ENCODE peak calls at places on chromosomes 12 and 14, in nine cellular contexts. U is A549; B is lower lobe of right lung; Q is cardiac fibroblast; W is HFF-Myc; N is CD8-positive, alpha-beta memory T cell; Z is OCI-LY7; E is foreskin fibroblast; J is upper lobe of right lung. V is an unnamed sample.
A peak's percentile ranks its signal among the peaks of the same experiment; 100 is the strongest.

GRCh38 chr12:57626929-57627445 is 6.0 kb downstream of the B4GALNT1 start:
- DNase-seq in E (no peak), W (no peak), B (no peak), Z (no peak), J (no peak), Q (no peak), N (no peak), U (no peak), V (no peak)

GRCh38 chr12:116142936-116143882 is 134.3 kb downstream of the MED13L start:
- DNase-seq in N (no peak), E (peak; percentile 86), Q (peak; percentile 78), Z (no peak), W (peak; percentile 72), U (no peak), J (no peak), B (no peak), V (no peak)

GRCh38 chr12:49944718-49945117 is 5.8 kb upstream of the AQP2 start:
- DNase-seq in Z (no peak), B (no peak), Q (no peak), J (peak; percentile 28), N (no peak), E (no peak), U (no peak), W (no peak), V (peak; percentile 69)

GRCh38 chr14:101446387-101446969 is 114.8 kb upstream of the DIO3 start:
- DNase-seq in U (no peak), W (no peak), B (no peak), J (no peak), Z (no peak), E (no peak), N (no peak), Q (no peak), V (no peak)

GRCh38 chr12:88185988-88186387 is 43.9 kb downstream of the TMTC3 start:
- DNase-seq in E (peak; percentile 86), B (no peak), J (no peak), Q (peak; percentile 46), N (no peak), U (no peak), Z (no peak), W (peak; percentile 42), V (no peak)

GRCh38 chr14:101082036-101082435 is 178.5 kb upstream of the RTL1 start:
- DNase-seq in B (no peak), E (no peak), N (no peak), Q (no peak), Z (no peak), W (no peak), U (no peak), J (peak; percentile 46), V (no peak)

GRCh38 chr12:120625557-120626419 is 14.6 kb upstream of the CABP1 start:
- DNase-seq in W (no peak), U (peak; percentile 83), Z (peak; percentile 73), B (no peak), N (no peak), E (no peak), Q (no peak), J (peak; percentile 68), V (no peak)

GRCh38 chr12:78146365-78146772 is 315.7 kb downstream of the NAV3 start:
- DNase-seq in N (no peak), Q (peak; percentile 70), W (peak; percentile 15), Z (peak; percentile 61), E (peak; percentile 65), J (no peak), U (no peak), B (no peak), V (no peak)

GRCh38 chr12:132190012-132190755 is 45.9 kb downstream of the NOC4L start:
- DNase-seq in N (no peak), Z (no peak), B (no peak), Q (no peak), U (peak; percentile 39), W (no peak), J (peak; percentile 77), E (no peak), V (peak; percentile 89)

GRCh38 chr14:32372154-32372553 is 43.1 kb downstream of the AKAP6 start:
- DNase-seq in E (peak; percentile 95), W (peak; percentile 85), B (no peak), N (no peak), J (no peak), Z (no peak), Q (peak; percentile 71), U (no peak), V (no peak)

GRCh38 chr14:101717663-101718490 is 43.6 kb upstream of the PPP2R5C start:
- DNase-seq in U (no peak), E (no peak), W (no peak), N (no peak), Q (no peak), Z (no peak), J (no peak), B (no peak), V (no peak)

GRCh38 chr14:95227279-95227860 is 70.0 kb upstream of the DICER1 start:
- DNase-seq in E (no peak), Q (peak; percentile 25), B (no peak), J (no peak), N (no peak), W (no peak), Z (no peak), U (no peak), V (peak; percentile 56)

GRCh38 chr12:72012874-72013273 is 74.2 kb downstream of the TPH2 start:
- DNase-seq in B (no peak), J (no peak), Q (no peak), U (no peak), Z (no peak), W (no peak), N (no peak), E (no peak), V (no peak)

DNA sequence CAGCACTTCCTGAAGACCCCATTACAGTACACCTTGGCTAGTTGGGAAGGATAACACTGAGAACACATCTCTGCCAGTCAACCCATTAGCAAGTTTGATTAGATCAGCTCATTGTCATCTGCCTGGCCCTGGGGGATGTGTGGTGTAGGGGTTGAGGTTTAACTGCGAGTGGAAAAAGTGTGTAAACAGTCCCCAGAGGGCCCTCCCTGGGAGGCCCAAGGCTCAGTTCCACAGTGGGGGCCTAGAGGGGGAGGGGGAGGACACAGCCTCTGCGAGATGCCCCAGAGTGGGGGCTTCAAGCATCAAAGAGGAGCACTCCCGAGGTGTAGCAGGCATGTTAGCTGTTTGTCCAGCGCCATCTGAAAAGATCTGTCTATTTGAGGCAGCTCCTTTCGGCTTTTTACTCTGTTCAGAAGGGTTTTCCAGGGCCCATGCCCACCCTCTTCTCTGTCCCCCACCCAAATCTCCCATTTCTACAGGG is 344 bp downstream of the LPAR5 start:
- DNase-seq in Z (peak; percentile 86), J (no peak), B (no peak), Q (no peak), N (peak; percentile 33), W (no peak), U (no peak), E (no peak), V (peak; percentile 88)
- H3K4me3 ChIP-seq in Z (peak overlapping the region; percentile 59), J (peak overlapping the region; percentile 4), B (peak overlapping the region; percentile 7), Q (no peak overlapping the region), N (peak overlapping the region; percentile 42), W (no peak overlapping the region), U (no peak overlapping the region), E (no peak overlapping the region), V (peak overlapping the region; percentile 38)

GRCh38 chr12:102479099-102479887 is 1.1 kb downstream of the IGF1 start:
- DNase-seq in W (no peak), Z (no peak), B (no peak), U (no peak), J (no peak), Q (no peak), N (no peak), E (peak; percentile 38), V (no peak)
- H3K4me3 ChIP-seq in W (no peak overlapping the region), Z (no peak overlapping the region), B (peak overlapping the region; percentile 43), U (no peak overlapping the region), J (peak overlapping the region; percentile 36), Q (no peak overlapping the region), N (peak overlapping the region; percentile 11), E (peak overlapping the region; percentile 5), V (peak overlapping the region; percentile 3)

GRCh38 chr12:123433615-123434014 is 2.9 kb downstream of the RILPL2 start:
- DNase-seq in Z (no peak), E (no peak), B (no peak), N (no peak), W (no peak), J (no peak), Q (no peak), U (no peak), V (no peak)

GRCh38 chr12:123436017-123436964 is at the start of gene RILPL2:
- DNase-seq in E (peak; percentile 94), Z (peak; percentile 83), U (peak; percentile 90), Q (peak; percentile 91), N (peak; percentile 92), B (peak; percentile 96), J (peak; percentile 97), W (peak; percentile 46), V (peak; percentile 98)

GRCh38 chr12:123431951-123432886 is 4.3 kb downstream of the RILPL2 start:
- DNase-seq in B (peak; percentile 65), Z (peak; percentile 47), J (peak; percentile 71), Q (no peak), W (no peak), N (peak; percentile 17), E (no peak), U (no peak), V (no peak)

DNA sequence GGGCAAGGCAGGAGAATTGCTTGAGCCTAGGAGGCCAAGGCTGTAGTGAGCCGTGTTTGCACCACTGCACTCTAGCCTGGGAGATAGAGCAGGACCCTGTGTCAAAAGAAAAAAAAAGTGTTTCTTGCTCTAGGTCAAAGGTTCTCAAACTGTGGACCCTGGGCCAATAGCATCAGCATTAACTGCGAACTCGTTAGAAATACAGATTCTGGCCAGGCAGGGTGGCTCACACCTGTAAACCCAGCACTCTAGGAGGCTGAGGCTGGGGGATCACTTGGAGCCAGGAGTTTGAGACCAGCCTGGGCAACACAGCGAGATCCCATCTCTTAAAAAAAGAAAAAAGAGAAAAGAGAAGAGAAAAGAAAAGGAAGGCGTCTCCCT is 858 bp downstream of the RILPL2 start:
- DNase-seq in E (no peak), W (no peak), Z (no peak), U (no peak), J (no peak), N (no peak), B (no peak), Q (no peak), V (no peak)
- H3K4me3 ChIP-seq in E (peak overlapping the region; percentile 72), W (peak overlapping the region; percentile 87), Z (peak overlapping the region; percentile 88), U (peak overlapping the region; percentile 68), J (peak overlapping the region; percentile 94), N (peak overlapping the region; percentile 56), B (peak overlapping the region; percentile 96), Q (peak overlapping the region; percentile 80), V (peak overlapping the region; percentile 90)

GRCh38 chr12:113334786-113335539 is at the start of gene SLC8B1:
- DNase-seq in Z (peak; percentile 86), U (peak; percentile 86), E (peak; percentile 91), Q (peak; percentile 86), J (peak; percentile 95), B (peak; percentile 93), N (peak; percentile 75), W (no peak), V (peak; percentile 98)

GRCh38 chr12:113330505-113330904 is 4.4 kb downstream of the SLC8B1 start:
- DNase-seq in W (no peak), B (no peak), U (no peak), N (no peak), Z (no peak), J (no peak), E (no peak), Q (no peak), V (no peak)

GRCh38 chr12:113332688-113333087 is 2.2 kb downstream of the SLC8B1 start:
- DNase-seq in Q (no peak), E (no peak), J (no peak), Z (no peak), N (no peak), U (no peak), W (no peak), B (no peak), V (peak; percentile 81)

GRCh38 chr12:113333877-113334785 is 778 bp downstream of the SLC8B1 start:
- DNase-seq in Q (no peak), B (peak; percentile 81), N (no peak), W (no peak), E (no peak), Z (peak; percentile 58), J (peak; percentile 73), U (no peak), V (peak; percentile 85)

GRCh38 chr12:113333111-113333750 is 1.7 kb downstream of the SLC8B1 start:
- DNase-seq in W (no peak), E (no peak), Q (no peak), N (no peak), J (no peak), B (no peak), Z (no peak), U (no peak), V (no peak)
- H3K4me3 ChIP-seq in W (no peak overlapping the region), E (peak overlapping the region; percentile 59), Q (no peak overlapping the region), N (peak overlapping the region; percentile 78), J (peak overlapping the region; percentile 96), B (peak overlapping the region; percentile 93), Z (peak overlapping the region; percentile 77), U (no peak overlapping the region), V (peak overlapping the region; percentile 78)

V was measured in spleen.